ENCODE peak calls at places on chromosomes 2 and 18, in ten cellular contexts. L is activated CD4-positive, alpha-beta T cell treated with anti-CD3 and anti-CD28 coated beads, Interleukin-2, amount 50 U/mL, for 24 hours; Y is caudate nucleus; U is B cell; X is A549; P is AG08395; T is SW480; S is CD4-positive, alpha-beta T cell; C is cardiac muscle cell; V is GM12865. B is an unnamed sample.

GRCh38 chr18:70420151-70420898 is 131.5 kb downstream of the SOCS6 start:
- DNase-seq in P (peak), C (peak), Y (no peak), S (no peak), U (no peak), T (no peak), L (no peak), V (no peak), X (no peak), B (no peak)

GRCh38 chr2:205568620-205569019 is 113.7 kb upstream of the NRP2 start:
- DNase-seq in C (no peak), U (no peak), P (no peak), T (no peak), L (no peak), S (no peak), Y (no peak), V (no peak), X (no peak), B (no peak)

GRCh38 chr18:36376361-36376760 is 78.8 kb downstream of the FHOD3 start:
- DNase-seq in T (no peak), L (no peak), V (peak), P (peak), C (no peak), X (no peak), U (no peak), Y (no peak), S (no peak), B (no peak)

GRCh38 chr2:218235017-218235416 is 18.0 kb downstream of the ARPC2 start:
- DNase-seq in X (no peak), U (no peak), L (no peak), C (no peak), S (no peak), T (no peak), P (no peak), Y (no peak), V (no peak), B (no peak)

GRCh38 chr18:58541789-58542425 is 87.0 kb downstream of the ALPK2 start:
- DNase-seq in P (peak), S (peak), C (peak), U (no peak), L (no peak), Y (no peak), T (peak), X (peak), V (peak), B (no peak)

GRCh38 chr2:141582213-141582612 is 548.6 kb downstream of the LRP1B start:
- DNase-seq in X (no peak), P (no peak), Y (no peak), T (no peak), S (no peak), L (no peak), C (no peak), V (no peak), U (no peak), B (no peak)

GRCh38 chr2:204333861-204334260 is 211.4 kb upstream of the PARD3B start:
- DNase-seq in S (no peak), U (no peak), T (no peak), L (no peak), V (no peak), Y (no peak), C (no peak), P (no peak), X (no peak), B (no peak)

GRCh38 chr2:62375051-62375450 is 130.9 kb downstream of the TMEM17 start:
- DNase-seq in T (no peak), P (no peak), X (no peak), Y (no peak), C (no peak), S (no peak), U (no peak), V (no peak), L (no peak), B (no peak)

GRCh38 chr2:86341470-86341869 is 4.0 kb upstream of the REEP1 start:
- DNase-seq in S (no peak), U (no peak), V (no peak), L (no peak), C (no peak), T (no peak), P (no peak), X (no peak), Y (no peak), B (no peak)

GRCh38 chr2:239321596-239322413 is 79.0 kb downstream of the HDAC4 start:
- DNase-seq in P (no peak), T (peak), V (no peak), U (no peak), Y (no peak), X (no peak), C (no peak), S (peak), L (no peak), B (no peak)

GRCh38 chr18:13536578-13536977 is 189.8 kb downstream of the FAM210A start:
- DNase-seq in P (no peak), T (no peak), Y (no peak), C (no peak), L (no peak), X (no peak), S (no peak), U (no peak), V (no peak), B (no peak)

GRCh38 chr2:191539068-191539467 is 138.9 kb upstream of the NABP1 start:
- DNase-seq in U (no peak), Y (no peak), C (peak), L (no peak), T (no peak), X (peak), S (peak), V (peak), P (peak), B (no peak)

GRCh38 chr18:46718501-46719341 is 38.1 kb downstream of the ST8SIA5 start:
- DNase-seq in U (no peak), T (peak), P (peak), C (peak), L (no peak), V (no peak), Y (no peak), S (no peak), X (no peak), B (no peak)

GRCh38 chr2:24857741-24858140 is 62.3 kb downstream of the ADCY3 start:
- DNase-seq in T (no peak), S (no peak), X (no peak), U (no peak), P (no peak), Y (no peak), L (no peak), V (no peak), C (no peak), B (no peak)

GRCh38 chr2:10228611-10229365 is 73.9 kb upstream of the HPCAL1 start:
- DNase-seq in S (no peak), X (no peak), Y (no peak), T (no peak), U (no peak), V (no peak), C (no peak), L (no peak), P (no peak), B (no peak)

GRCh38 chr2:138087761-138088602 is 123.7 kb downstream of the HNMT start:
- DNase-seq in Y (no peak), C (no peak), U (no peak), X (no peak), S (no peak), P (no peak), T (no peak), L (no peak), V (no peak), B (no peak)

GRCh38 chr2:107669335-107669734 is 157.4 kb upstream of the RGPD4 start:
- DNase-seq in L (no peak), S (no peak), U (no peak), Y (no peak), T (peak), X (no peak), P (no peak), C (peak), V (no peak), B (no peak)

GRCh38 chr2:227411320-227411989 is 23.7 kb upstream of the SCYGR1 start:
- DNase-seq in X (no peak), Y (no peak), P (no peak), S (no peak), U (peak), L (peak), V (peak), T (no peak), C (peak), B (no peak)

GRCh38 chr2:172200495-172201085 is 97.9 kb upstream of the DLX2 start:
- DNase-seq in T (no peak), P (peak), U (no peak), L (no peak), V (peak), X (no peak), S (no peak), Y (no peak), C (peak), B (no peak)

GRCh38 chr2:200383380-200384110 is 77.1 kb downstream of the SPATS2L start:
- DNase-seq in V (peak), X (no peak), Y (no peak), P (peak), U (peak), S (no peak), C (peak), T (peak), L (no peak), B (no peak)

GRCh38 chr2:149989447-149990063 is 402.0 kb upstream of the MMADHC start:
- DNase-seq in X (no peak), P (peak), L (no peak), C (no peak), Y (no peak), T (peak), S (no peak), V (no peak), U (no peak), B (no peak)

GRCh38 chr18:29181151-29181901 is 1004.4 kb upstream of the CDH2 start:
- DNase-seq in L (no peak), P (peak), V (no peak), S (no peak), U (no peak), Y (no peak), X (no peak), C (peak), T (no peak), B (no peak)

GRCh38 chr2:2043394-2043793 is 287.7 kb downstream of the MYT1L start:
- DNase-seq in P (no peak), C (no peak), X (no peak), V (no peak), Y (no peak), T (no peak), U (no peak), L (no peak), S (no peak), B (no peak)

GRCh38 chr2:144376926-144377325 is 143.0 kb downstream of the ZEB2 start:
- DNase-seq in T (no peak), X (no peak), S (no peak), V (no peak), L (no peak), C (peak), P (no peak), U (no peak), Y (no peak), B (no peak)

GRCh38 chr2:45199973-45200372 is 190.7 kb upstream of the SIX2 start:
- DNase-seq in S (no peak), X (no peak), C (peak), Y (no peak), T (no peak), L (no peak), U (no peak), V (no peak), P (no peak), B (no peak)

GRCh38 chr2:25243995-25244394 is 75.6 kb upstream of the POMC start:
- DNase-seq in P (no peak), S (no peak), X (no peak), V (no peak), U (no peak), L (no peak), T (no peak), C (no peak), Y (no peak), B (no peak)

GRCh38 chr2:11680901-11681721 is 11.1 kb upstream of the NTSR2 start:
- DNase-seq in S (no peak), U (no peak), Y (no peak), T (no peak), X (no peak), P (no peak), L (no peak), V (no peak), C (no peak), B (no peak)

GRCh38 chr2:170216415-170216814 is 38.5 kb downstream of the MYO3B start:
- DNase-seq in T (no peak), L (no peak), C (no peak), V (no peak), S (no peak), U (no peak), X (no peak), Y (no peak), P (no peak), B (no peak)

GRCh38 chr18:7329036-7329435 is 98.1 kb downstream of the LRRC30 start:
- DNase-seq in V (no peak), P (no peak), T (no peak), C (peak), L (no peak), Y (no peak), S (no peak), X (no peak), U (no peak), B (no peak)

GRCh38 chr2:74816540-74817331 is 17.2 kb upstream of the HK2 start:
- DNase-seq in U (no peak), C (no peak), V (no peak), S (no peak), X (no peak), P (no peak), Y (no peak), L (no peak), T (no peak), B (no peak)

GRCh38 chr2:155320236-155320635 is 621.7 kb downstream of the KCNJ3 start:
- DNase-seq in L (no peak), U (no peak), T (no peak), P (no peak), Y (no peak), S (no peak), C (no peak), V (no peak), X (no peak), B (no peak)

GRCh38 chr2:46771309-46771708 is 144.3 kb downstream of the MCFD2 start:
- DNase-seq in P (no peak), S (no peak), Y (no peak), T (no peak), L (no peak), X (no peak), U (no peak), C (no peak), V (no peak), B (no peak)

GRCh38 chr2:166163775-166164174 is 36.0 kb upstream of the SCN1A start:
- DNase-seq in X (no peak), C (no peak), T (no peak), V (no peak), P (no peak), Y (no peak), S (no peak), L (no peak), U (no peak), B (no peak)

GRCh38 chr2:184203661-184204060 is 394.7 kb upstream of the ZNF804A start:
- DNase-seq in T (no peak), V (no peak), P (no peak), L (no peak), Y (no peak), S (no peak), C (no peak), X (no peak), U (no peak), B (no peak)

GRCh38 chr2:84832772-84833461 is 48.0 kb downstream of the TRABD2A start:
- DNase-seq in C (peak), L (no peak), X (no peak), V (peak), U (peak), P (peak), T (no peak), S (no peak), Y (no peak), B (peak)

GRCh38 chr2:228767196-228767595 is 503.9 kb downstream of the PID1 start:
- DNase-seq in L (no peak), X (no peak), U (no peak), C (peak), V (no peak), P (peak), Y (no peak), S (no peak), T (no peak), B (no peak)

GRCh38 chr2:136086253-136087016 is 31.5 kb downstream of the CXCR4 start:
- DNase-seq in P (no peak), V (no peak), T (no peak), L (no peak), Y (no peak), U (no peak), S (no peak), C (no peak), X (no peak), B (no peak)

GRCh38 chr2:237911363-237912017 is 52.1 kb downstream of the RAMP1 start:
- DNase-seq in S (no peak), Y (no peak), P (no peak), X (no peak), T (no peak), U (no peak), C (no peak), V (no peak), L (no peak), B (no peak)